ENCODE peak calls at places on chromosomes 12 and 14, in five cellular contexts. X is NCI-H526, R is stomach, E is endothelial cell, T is activated B cell treated with CpG ODN at 0.5 μM for 24 hours. H is an unnamed sample.

GRCh38 chr12:94183702-94184379 is 35.5 kb downstream of the PLXNC1 start:
- DNase-seq in X (no peak), T (no peak), R (no peak), E (no peak), H (peak)

GRCh38 chr12:46983959-46984833 is 95.2 kb upstream of the PCED1B start:
- DNase-seq in E (peak), R (no peak), T (no peak), X (peak), H (peak)

GRCh38 chr14:100874411-100875091 is 29.0 kb downstream of the RTL1 start:
- DNase-seq in X (no peak), E (no peak), R (no peak), T (no peak), H (no peak)

GRCh38 chr14:85575617-85575898 is 45.6 kb downstream of the FLRT2 start:
- DNase-seq in T (no peak), X (no peak), R (no peak), E (no peak), H (no peak)

GRCh38 chr12:3130053-3130805 is 53.0 kb downstream of the TSPAN9 start:
- DNase-seq in X (no peak), T (no peak), E (no peak), R (no peak), H (no peak)

GRCh38 chr12:121568971-121569808 is 11.6 kb downstream of the KDM2B start:
- DNase-seq in T (no peak), X (no peak), R (no peak), E (no peak), H (no peak)

GRCh38 chr12:31950088-31950487 is 9.1 kb upstream of the RESF1 start:
- DNase-seq in R (no peak), X (no peak), T (no peak), E (no peak), H (no peak)

GRCh38 chr14:63777024-63777423 is 49.2 kb upstream of the SGPP1 start:
- DNase-seq in X (no peak), T (no peak), R (no peak), E (no peak), H (no peak)

GRCh38 chr14:100849432-100849831 is 23.5 kb downstream of the MEG3 start:
- DNase-seq in T (no peak), R (no peak), X (no peak), E (no peak), H (no peak)

GRCh38 chr12:11795910-11796459 is 146.5 kb downstream of the ETV6 start:
- DNase-seq in T (no peak), X (no peak), R (no peak), E (no peak), H (no peak)

GRCh38 chr14:69153848-69154208 is 909 bp upstream of the DCAF5 start:
- DNase-seq in T (no peak), R (no peak), X (no peak), E (no peak), H (peak)

GRCh38 chr12:132955094-132955932 is 793 bp downstream of the ZNF605 start:
- DNase-seq in T (no peak), E (peak), R (peak), X (no peak), H (no peak)

GRCh38 chr14:104883681-104884361 is 18.8 kb downstream of the CEP170B start:
- DNase-seq in R (no peak), X (no peak), T (no peak), E (no peak), H (no peak)

GRCh38 chr14:22334627-22335026 is 254.4 kb downstream of the DAD1 start:
- DNase-seq in R (no peak), E (no peak), X (no peak), T (no peak), H (no peak)

GRCh38 chr14:97218713-97219355 is 421.7 kb downstream of the VRK1 start:
- DNase-seq in E (peak), R (no peak), X (no peak), T (no peak), H (no peak)

GRCh38 chr12:30822385-30823139 is 67.8 kb upstream of the CAPRIN2 start:
- DNase-seq in X (peak), T (peak), R (peak), E (peak), H (no peak)

GRCh38 chr12:63353559-63353958 is 202.6 kb upstream of the AVPR1A start:
- DNase-seq in R (no peak), T (no peak), E (no peak), X (no peak), H (no peak)

GRCh38 chr12:91774471-91774921 is 371.1 kb downstream of the BTG1 start:
- DNase-seq in R (no peak), X (no peak), E (no peak), T (no peak), H (no peak)

GRCh38 chr12:3632256-3633240 is 120.4 kb downstream of the CRACR2A start:
- DNase-seq in T (no peak), E (no peak), X (no peak), R (no peak), H (no peak)

GRCh38 chr14:100278702-100279101 is 27.5 kb downstream of the SLC25A29 start:
- DNase-seq in T (no peak), E (no peak), R (no peak), X (no peak), H (no peak)

GRCh38 chr14:79342942-79343341 is 868.4 kb downstream of the DIO2 start:
- DNase-seq in T (no peak), E (no peak), X (no peak), R (no peak), H (peak)

GRCh38 chr12:126286203-126286602 is 1221.0 kb downstream of the AACS start:
- DNase-seq in R (no peak), E (no peak), T (no peak), X (peak), H (no peak)

GRCh38 chr14:103427485-103428443 is 42.5 kb downstream of the MARK3 start:
- DNase-seq in T (no peak), R (no peak), E (no peak), X (no peak), H (no peak)

GRCh38 chr12:119154435-119154818 is 24.3 kb upstream of the HSPB8 start:
- DNase-seq in R (no peak), X (no peak), E (peak), T (no peak), H (no peak)

GRCh38 chr14:78835052-78835451 is 664.9 kb downstream of the NRXN3 start:
- DNase-seq in X (no peak), R (no peak), E (no peak), T (no peak), H (no peak)